ENCODE peak calls at places on chromosome 17, in seven cellular contexts. W is neural progenitor cell; N is fibroblast of gingiva; X is activated CD8-positive, alpha-beta T cell treated with anti-CD3 and anti-CD28 coated beads, Interleukin-2, amount 10 ng/mL, durations not matched to agents 7 days and 5 days; B is cardiac muscle cell; U is activated CD4-positive, CD25-positive, alpha-beta regulatory T cell treated with anti-CD3 and anti-CD28 coated beads, Interleukin-2, amount 50 U/mL, for 16 hours; L is body of pancreas. H is an unnamed sample.

GRCh38 chr17:17073006-17073626 is 30.9 kb downstream of the MPRIP start:
- DNase-seq in X (no peak), B (no peak), L (no peak), N (no peak), U (no peak), W (no peak), H (no peak)

GRCh38 chr17:27226611-27227234 is 67.2 kb upstream of the WSB1 start:
- DNase-seq in W (no peak), L (no peak), B (peak), X (no peak), U (no peak), N (peak), H (no peak)

GRCh38 chr17:72846399-72846798 is 246.1 kb downstream of the SLC39A11 start:
- DNase-seq in L (no peak), U (no peak), W (no peak), X (no peak), N (no peak), B (no peak), H (no peak)

GRCh38 chr17:40158438-40158837 is 18.1 kb downstream of the CASC3 start:
- DNase-seq in N (no peak), B (peak), U (no peak), X (no peak), W (no peak), L (no peak), H (no peak)

GRCh38 chr17:65592131-65592965 is 30.9 kb upstream of the AXIN2 start:
- DNase-seq in W (no peak), L (no peak), N (no peak), X (no peak), B (no peak), U (no peak), H (no peak)

GRCh38 chr17:2138318-2138717 is 83.4 kb downstream of the HIC1 start:
- DNase-seq in W (no peak), X (peak), U (no peak), L (no peak), N (no peak), B (no peak), H (no peak)

GRCh38 chr17:83160443-83161297 is 81.3 kb downstream of the METRNL start:
- DNase-seq in L (no peak), B (no peak), W (no peak), X (no peak), N (no peak), U (no peak), H (no peak)

GRCh38 chr17:2821868-2822267 is 25.6 kb downstream of the RAP1GAP2 start:
- DNase-seq in X (no peak), N (no peak), L (no peak), W (no peak), B (no peak), U (no peak), H (no peak)